ENCODE peak calls at places on chromosomes 6 and 20, in eight cellular contexts. X is psoas muscle, D is HCT116, A is stomach, T is spleen, F is H9, U is brain microvascular endothelial cell, G is GM23338. L is an unnamed sample.

GRCh38 chr20:48282591-48283228 is 497.4 kb upstream of the SULF2 start:
- DNase-seq in A (no peak), F (no peak), X (no peak), G (no peak), T (no peak), U (no peak), D (no peak), L (no peak)

GRCh38 chr6:84515082-84515481 is 249.3 kb downstream of the TBX18 start:
- DNase-seq in G (no peak), X (no peak), T (no peak), F (no peak), D (no peak), U (no peak), A (no peak), L (no peak)

GRCh38 chr6:127641905-127642304 is 64.9 kb downstream of the C6orf58 start:
- DNase-seq in T (no peak), X (no peak), F (peak; percentile 65), A (no peak), U (peak; percentile 21), G (peak; percentile 81), D (peak; percentile 24), L (no peak)

GRCh38 chr6:12174878-12175277 is 115.3 kb upstream of the EDN1 start:
- DNase-seq in G (no peak), A (no peak), D (no peak), U (no peak), X (no peak), F (no peak), T (no peak), L (no peak)

GRCh38 chr6:14040042-14040441 is 77.5 kb upstream of the CD83 start:
- DNase-seq in X (no peak), T (no peak), F (no peak), A (no peak), D (no peak), G (peak; percentile 42), U (no peak), L (no peak)

GRCh38 chr6:11366183-11366933 is 133.9 kb upstream of the NEDD9 start:
- DNase-seq in A (no peak), F (no peak), D (no peak), U (no peak), X (no peak), T (no peak), G (no peak), L (no peak)

GRCh38 chr6:16949696-16950095 is 152.2 kb upstream of the STMND1 start:
- DNase-seq in D (no peak), G (no peak), F (no peak), A (no peak), X (no peak), T (no peak), U (no peak), L (no peak)

GRCh38 chr6:149362289-149362688 is 37.8 kb upstream of the SUMO4 start:
- DNase-seq in A (no peak), T (no peak), F (no peak), D (no peak), X (no peak), U (no peak), G (no peak), L (no peak)

GRCh38 chr20:20454850-20455627 is 87.1 kb downstream of the INSM1 start:
- DNase-seq in U (no peak), X (no peak), A (no peak), G (no peak), D (no peak), T (no peak), F (no peak), L (no peak)

GRCh38 chr6:125154184-125155135 is 887 bp downstream of the TPD52L1 start:
- DNase-seq in X (peak; percentile 77), G (peak; percentile 69), F (peak; percentile 49), T (peak; percentile 78), A (no peak), D (peak; percentile 51), U (no peak), L (peak; percentile 53)

GRCh38 chr6:154441995-154442310 is 68.5 kb downstream of the CNKSR3 start:
- DNase-seq in F (no peak), X (no peak), G (no peak), T (no peak), A (no peak), D (no peak), U (no peak), L (no peak)

GRCh38 chr6:44224154-44224977 is 971 bp downstream of the SLC29A1 start:
- DNase-seq in D (no peak), G (no peak), X (no peak), U (no peak), A (no peak), F (no peak), T (peak; percentile 65), L (no peak)

GRCh38 chr6:76326866-76327265 is 254.4 kb upstream of the IMPG1 start:
- DNase-seq in T (no peak), A (no peak), G (peak; percentile 22), X (no peak), F (no peak), U (no peak), D (no peak), L (no peak)

GRCh38 chr6:156175971-156176421 is 601.2 kb upstream of the ARID1B start:
- DNase-seq in A (peak; percentile 27), U (no peak), G (peak; percentile 82), T (no peak), D (peak; percentile 38), F (peak; percentile 76), X (peak; percentile 61), L (no peak)

GRCh38 chr20:1868856-1869255 is 26.4 kb upstream of the SIRPA start:
- DNase-seq in G (no peak), A (no peak), D (no peak), F (no peak), U (no peak), T (no peak), X (no peak), L (no peak)

GRCh38 chr20:62159835-62160234 is 16.3 kb downstream of the SS18L1 start:
- DNase-seq in X (no peak), D (peak; percentile 86), U (no peak), T (no peak), G (no peak), A (no peak), F (no peak), L (peak; percentile 97)

GRCh38 chr20:40694246-40694645 is 5.2 kb upstream of the MAFB start:
- DNase-seq in G (no peak), X (no peak), F (no peak), U (no peak), A (no peak), D (no peak), T (no peak), L (no peak)

GRCh38 chr20:51434556-51435256 is 107.8 kb downstream of the NFATC2 start:
- DNase-seq in U (peak; percentile 78), F (no peak), A (no peak), G (no peak), D (peak; percentile 54), T (no peak), X (no peak), L (no peak)

GRCh38 chr20:87372-87771 is at the start of gene DEFB125:
- DNase-seq in T (no peak), X (no peak), U (no peak), A (no peak), G (no peak), D (no peak), F (no peak), L (no peak)

GRCh38 chr6:37845930-37846329 is 26.4 kb downstream of the ZFAND3 start:
- DNase-seq in G (no peak), U (no peak), F (no peak), D (no peak), A (no peak), X (no peak), T (no peak), L (no peak)

GRCh38 chr6:154301086-154301625 is 55.4 kb downstream of the IPCEF1 start:
- DNase-seq in T (no peak), F (no peak), U (no peak), D (no peak), G (no peak), X (no peak), A (no peak), L (no peak)

GRCh38 chr6:38876470-38876869 is 161.4 kb downstream of the DNAH8 start:
- DNase-seq in T (no peak), F (no peak), D (no peak), G (no peak), A (no peak), X (no peak), U (no peak), L (no peak)

GRCh38 chr6:33840064-33840926 is 36.5 kb upstream of the MLN start:
- DNase-seq in F (no peak), G (no peak), D (peak; percentile 79), X (no peak), A (no peak), U (peak; percentile 95), T (no peak), L (peak; percentile 93)

GRCh38 chr6:134706153-134706552 is 243.7 kb downstream of the ALDH8A1 start:
- DNase-seq in T (no peak), U (no peak), D (no peak), A (no peak), F (peak; percentile 51), G (peak; percentile 50), X (no peak), L (no peak)
- H3K27ac ChIP-seq in T (no peak overlapping the region), U (no peak overlapping the region), D (no peak overlapping the region), A (no peak overlapping the region), F (no peak overlapping the region), G (no peak overlapping the region), X (no peak overlapping the region), L (no peak overlapping the region)

GRCh38 chr20:35699127-35699913 is at the start of the genes NFS1 and ROMO1:
- DNase-seq in A (peak; percentile 86), T (peak; percentile 96), U (peak; percentile 61), X (peak; percentile 94), D (peak; percentile 56), F (peak; percentile 88), G (peak; percentile 95), L (peak; percentile 97)
- TF ChIP-seq CTCF in A (no peak), T (peak; percentile 31), U (peak; percentile 18), X (peak; percentile 16), D (peak; percentile 0), F (peak; percentile 35), G (peak; percentile 22), L (peak; percentile 64)

GRCh38 chr6:166465671-166466087 is 82.9 kb upstream of the MPC1 start:
- DNase-seq in D (no peak), U (no peak), X (no peak), F (no peak), G (no peak), T (no peak), A (no peak), L (no peak)
- H3K27ac ChIP-seq in D (no peak overlapping the region), U (no peak overlapping the region), X (no peak overlapping the region), F (no peak overlapping the region), G (no peak overlapping the region), T (no peak overlapping the region), A (no peak overlapping the region), L (peak overlapping the region; percentile 66)

GRCh38 chr20:64146301-64146935 is 17.8 kb upstream of the MYT1 start:
- DNase-seq in U (no peak), T (peak; percentile 10), F (no peak), A (no peak), G (no peak), X (no peak), D (no peak), L (peak; percentile 71)

GRCh38 chr20:64146936-64147451 is 17.3 kb upstream of the MYT1 start:
- DNase-seq in U (no peak), A (no peak), D (no peak), G (no peak), X (no peak), F (no peak), T (peak; percentile 44), L (peak; percentile 78)

GRCh38 chr20:64144144-64144912 is 19.9 kb upstream of the MYT1 start:
- DNase-seq in A (no peak), U (no peak), X (no peak), F (no peak), D (no peak), G (no peak), T (peak; percentile 11), L (peak; percentile 58)

GRCh38 chr20:64143018-64143801 is 21.0 kb upstream of the MYT1 start:
- DNase-seq in T (peak; percentile 61), D (no peak), U (no peak), F (no peak), A (no peak), G (no peak), X (no peak), L (peak; percentile 75)

GRCh38 chr20:64145458-64146300 is 18.6 kb upstream of the MYT1 start:
- DNase-seq in A (no peak), D (peak; percentile 19), U (no peak), F (no peak), G (peak; percentile 24), X (no peak), T (peak; percentile 55), L (peak; percentile 77)
- TF ChIP-seq CTCF in A (no peak), D (peak; percentile 58), U (peak; percentile 42), F (peak; percentile 61), G (peak; percentile 63), X (no peak), T (no peak), L (no peak)